ENCODE peak calls at places on chromosomes 2 and 18, in four cellular contexts. X is uterus, Y is gastrocnemius medialis, G is A549. F is an unnamed sample.

GRCh38 chr18:12452801-12453200 is 45.1 kb downstream of the PRELID3A start:
- DNase-seq in X (no peak), Y (no peak), G (no peak), F (no peak)

GRCh38 chr2:26670171-26670570 is 22.4 kb upstream of the KCNK3 start:
- DNase-seq in X (no peak), Y (no peak), G (no peak), F (no peak)

GRCh38 chr2:12970861-12971260 is 254.1 kb downstream of the TRIB2 start:
- DNase-seq in G (no peak), X (no peak), Y (no peak), F (no peak)

GRCh38 chr18:75267643-75268184 is 57.1 kb downstream of the TSHZ1 start:
- DNase-seq in Y (no peak), X (no peak), G (no peak), F (no peak)

GRCh38 chr2:31404302-31404701 is 10.2 kb downstream of the XDH start:
- DNase-seq in G (no peak), Y (no peak), X (no peak), F (no peak)

GRCh38 chr2:96163768-96164429 is 18.7 kb upstream of the DUSP2 start:
- DNase-seq in Y (no peak), G (no peak), X (no peak), F (no peak)

GRCh38 chr2:20071397-20072383 is 20.3 kb upstream of the LAPTM4A start:
- DNase-seq in G (peak; percentile 84), Y (no peak), X (peak; percentile 77), F (peak; percentile 89)

GRCh38 chr2:239945751-239946569 is 79.2 kb downstream of the NDUFA10 start:
- DNase-seq in Y (no peak), X (peak; percentile 7), G (no peak), F (peak; percentile 58)

GRCh38 chr18:13374468-13375301 is 156.1 kb downstream of the LDLRAD4 start:
- DNase-seq in Y (no peak), G (no peak), X (no peak), F (peak; percentile 75)

GRCh38 chr18:48639772-48640432 is 101.1 kb downstream of the CTIF start:
- DNase-seq in X (peak; percentile 7), Y (no peak), G (no peak), F (no peak)

GRCh38 chr2:18125279-18125678 is 246.8 kb downstream of the KCNS3 start:
- DNase-seq in G (no peak), X (no peak), Y (no peak), F (no peak)

GRCh38 chr2:37641582-37642111 is 29.8 kb downstream of the CDC42EP3 start:
- DNase-seq in G (no peak), Y (no peak), X (no peak), F (no peak)

GRCh38 chr18:33123852-33124251 is 316.7 kb downstream of the CCDC178 start:
- DNase-seq in G (no peak), Y (no peak), X (no peak), F (no peak)

DNA sequence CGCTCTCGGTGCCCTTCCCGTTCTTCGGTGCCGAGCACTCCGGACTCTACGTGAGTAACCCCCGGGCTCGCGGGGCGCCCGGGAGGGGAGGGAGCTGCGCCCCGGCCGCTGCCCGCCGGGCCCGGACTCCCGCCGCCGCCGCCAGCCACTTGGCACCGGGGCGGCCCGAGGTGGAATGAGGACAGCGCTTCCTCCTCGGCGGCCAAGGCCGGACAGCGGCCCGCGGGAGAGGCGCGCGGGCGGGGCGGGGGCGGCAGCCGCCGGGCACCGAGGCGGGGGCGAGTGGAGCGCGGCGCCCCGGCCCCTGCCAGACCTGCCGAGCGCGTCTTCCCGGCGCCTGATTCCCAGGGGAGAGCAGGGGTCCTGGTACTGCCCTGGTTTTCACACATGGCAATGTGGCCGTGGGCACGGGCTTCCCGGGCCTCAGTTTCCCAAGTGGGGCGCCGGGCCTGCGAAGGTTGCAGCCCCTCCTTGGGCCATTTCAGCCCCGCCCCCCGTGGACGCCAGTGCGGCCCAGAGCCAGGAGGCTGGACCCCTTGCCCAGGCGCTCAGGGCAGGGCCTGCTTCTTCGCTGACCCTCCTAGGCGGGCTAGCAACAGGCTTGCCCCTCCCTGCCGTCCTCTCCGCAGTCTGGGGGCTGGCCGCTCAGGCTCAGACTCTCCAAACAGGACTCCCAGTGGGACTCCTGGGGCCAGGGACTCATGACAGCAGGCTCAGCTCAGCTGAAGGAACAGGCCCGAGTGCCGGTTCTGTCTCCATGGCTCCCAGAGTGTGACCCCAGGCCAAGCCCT is 778 bp downstream of the SNED1 start:
- DNase-seq in G (no peak), X (peak; percentile 15), Y (no peak), F (peak; percentile 81)
- H3K4me3 ChIP-seq in G (peak overlapping the region; percentile 63), X (peak overlapping the region; percentile 45), Y (peak overlapping the region; percentile 61), F (peak overlapping the region; percentile 54)

DNA sequence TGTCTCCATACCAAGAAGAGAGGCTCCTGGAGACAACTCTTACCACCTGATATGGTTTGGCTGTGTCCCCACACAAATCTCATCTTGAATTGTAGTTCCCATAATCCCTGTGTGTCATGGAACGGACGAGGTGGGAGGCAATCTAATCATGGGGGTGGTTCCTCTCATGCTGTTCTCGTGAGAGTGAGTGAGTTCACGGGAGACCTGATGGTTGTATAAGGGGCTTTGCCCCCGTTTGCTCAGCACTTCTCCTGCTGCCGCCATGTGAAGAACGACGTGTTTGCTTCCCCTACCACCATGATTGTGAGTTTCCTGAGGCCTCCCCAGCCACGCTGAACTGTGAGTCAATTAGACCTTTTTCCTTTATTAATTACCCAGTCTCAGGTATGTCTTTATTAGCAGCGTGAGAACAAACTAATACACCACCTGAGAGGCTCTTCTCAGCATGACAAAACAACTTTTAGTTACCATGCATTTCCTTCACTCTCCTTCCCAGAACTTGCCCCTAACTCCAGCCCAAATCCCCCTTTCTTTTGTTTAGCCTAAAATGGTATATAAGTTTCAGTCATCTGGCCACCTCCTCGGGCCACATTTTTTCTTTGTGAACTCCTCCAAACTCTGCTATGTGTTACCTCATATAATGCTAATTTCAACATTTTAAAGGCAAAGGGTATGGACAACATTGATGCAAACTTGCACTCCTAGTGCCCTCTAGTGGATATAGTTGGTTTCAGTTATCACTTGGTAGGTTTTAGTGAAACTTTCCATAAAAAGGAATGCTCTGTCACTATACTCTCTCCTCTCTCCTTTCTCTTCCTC is 58.6 kb upstream of the SLC25A52 start:
- DNase-seq in G (peak; percentile 44), Y (no peak), X (no peak), F (no peak)
- TF ChIP-seq CTCF in G (peak; percentile 65), Y (peak; percentile 48), X (peak; percentile 40), F (no peak)

GRCh38 chr2:65443509-65444200 is 11.3 kb upstream of the SPRED2 start:
- DNase-seq in X (no peak), G (no peak), Y (no peak), F (no peak)
- TF ChIP-seq POLR2A in X (no peak), G (no peak), Y (no peak), F (no peak)

DNA sequence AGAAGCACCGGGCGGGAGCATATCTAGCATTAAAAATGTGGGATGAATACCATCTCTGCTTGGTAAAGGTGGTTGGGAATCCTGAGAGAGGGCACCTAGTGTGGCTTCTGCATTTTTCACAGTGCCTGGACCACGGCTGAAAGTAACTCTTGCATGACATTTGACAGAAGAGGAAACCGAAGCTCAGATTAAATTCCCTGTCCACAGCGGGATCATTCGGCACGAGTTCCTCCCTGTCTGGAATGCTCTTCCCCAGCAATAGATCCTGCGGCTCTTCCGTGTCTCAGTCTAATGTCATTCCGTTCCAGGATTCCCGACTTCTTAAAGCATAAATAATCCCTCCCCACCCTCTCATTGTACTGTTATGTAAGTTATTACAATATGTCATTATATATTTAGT is 905 bp upstream of the RPS7 start:
- DNase-seq in G (no peak), X (no peak), Y (no peak), F (peak; percentile 76)
- H3K4me3 ChIP-seq in G (peak overlapping the region; percentile 91), X (no peak overlapping the region), Y (peak overlapping the region; percentile 96), F (no peak overlapping the region)